ENCODE peak calls at places on chromosomes 3 and 15, in ten cellular contexts. W is transverse colon, N is stomach, F is A549, U is K562, J is ovary, G is esophagus muscularis mucosa, Z is sigmoid colon, P is upper lobe of left lung, L is GM12878. C is an unnamed sample.

GRCh38 chr15:98649621-98649995 is 1.3 kb downstream of the IGF1R start:
- DNase-seq in G (no peak), F (peak), U (no peak), L (no peak), Z (peak), N (peak), J (peak), P (peak), W (peak), C (no peak)

GRCh38 chr3:51709004-51709420 is 2.1 kb downstream of the GRM2 start:
- DNase-seq in N (no peak), F (no peak), G (no peak), P (peak), Z (no peak), L (no peak), W (peak), J (peak), U (no peak), C (peak)

GRCh38 chr3:47617061-47618010 is 38.7 kb upstream of the CSPG5 start:
- DNase-seq in P (no peak), L (no peak), U (no peak), N (no peak), G (no peak), W (no peak), Z (no peak), J (no peak), F (no peak), C (no peak)

GRCh38 chr3:64743166-64743565 is 55.4 kb upstream of the ADAMTS9 start:
- DNase-seq in P (no peak), G (no peak), Z (no peak), F (no peak), J (no peak), U (no peak), L (no peak), W (no peak), N (no peak), C (no peak)

GRCh38 chr3:142180761-142181362 is 31.5 kb upstream of the TFDP2 start:
- DNase-seq in W (peak), J (peak), N (peak), Z (no peak), F (peak), U (peak), P (no peak), G (no peak), L (no peak), C (no peak)

GRCh38 chr3:8345396-8345795 is 156.2 kb upstream of the LMCD1 start:
- DNase-seq in G (no peak), L (no peak), F (no peak), P (no peak), N (no peak), J (no peak), W (no peak), Z (no peak), U (no peak), C (no peak)

GRCh38 chr15:63889831-63890230 is 56.1 kb upstream of the HERC1 start:
- DNase-seq in L (no peak), N (no peak), W (no peak), F (no peak), U (no peak), J (no peak), Z (no peak), P (no peak), G (no peak), C (no peak)

GRCh38 chr15:23897091-23897490 is 210.0 kb upstream of the NDN start:
- DNase-seq in J (no peak), P (no peak), F (no peak), L (no peak), W (no peak), Z (no peak), U (no peak), N (no peak), G (peak), C (no peak)

GRCh38 chr15:58840048-58840447 is 68.9 kb downstream of the MINDY2 start:
- DNase-seq in N (no peak), W (no peak), G (no peak), J (no peak), L (no peak), U (no peak), Z (no peak), P (no peak), F (no peak), C (no peak)

GRCh38 chr3:44682182-44682896 is 30.1 kb upstream of the ZNF502 start:
- DNase-seq in W (no peak), F (no peak), P (no peak), Z (no peak), U (no peak), L (no peak), N (no peak), G (no peak), J (no peak), C (no peak)

GRCh38 chr15:71806452-71806931 is 3.9 kb upstream of the NR2E3 start:
- DNase-seq in P (no peak), J (no peak), W (no peak), G (no peak), F (no peak), U (no peak), L (no peak), N (no peak), Z (no peak), C (no peak)

GRCh38 chr3:78402720-78403119 is 1362.8 kb downstream of the ROBO2 start:
- DNase-seq in F (no peak), W (no peak), N (no peak), J (no peak), G (no peak), L (no peak), P (no peak), U (no peak), Z (no peak), C (no peak)

GRCh38 chr3:168081171-168081771 is 14.5 kb downstream of the GOLIM4 start:
- DNase-seq in G (no peak), P (no peak), U (no peak), Z (no peak), W (no peak), L (no peak), N (no peak), F (no peak), J (no peak), C (no peak)

GRCh38 chr3:31432897-31433678 is 99.6 kb upstream of the STT3B start:
- DNase-seq in U (no peak), L (no peak), N (no peak), Z (no peak), W (no peak), P (no peak), G (no peak), F (no peak), J (no peak), C (no peak)

GRCh38 chr3:111321786-111322185 is 220.2 kb upstream of the CD96 start:
- DNase-seq in P (no peak), N (no peak), J (no peak), F (no peak), Z (no peak), W (no peak), G (no peak), L (no peak), U (no peak), C (no peak)

GRCh38 chr3:9897408-9898372 is 5.0 kb upstream of the IL17RE start:
- DNase-seq in P (no peak), Z (no peak), G (no peak), W (peak), F (peak), J (no peak), U (peak), N (peak), L (peak), C (no peak)

GRCh38 chr15:49621327-49622210 is 721 bp downstream of the DTWD1 start:
- DNase-seq in U (peak), P (no peak), G (no peak), W (no peak), F (no peak), Z (no peak), N (no peak), L (no peak), J (no peak), C (no peak)

GRCh38 chr15:84868037-84868880 is 16.2 kb upstream of the SLC28A1 start:
- DNase-seq in L (no peak), Z (no peak), P (no peak), N (no peak), J (no peak), W (no peak), U (no peak), G (no peak), F (no peak), C (no peak)

GRCh38 chr3:126454026-126454425 is 21.7 kb downstream of the ZXDC start:
- DNase-seq in L (no peak), N (no peak), P (no peak), F (no peak), U (no peak), Z (no peak), G (no peak), W (no peak), J (no peak), C (no peak)

GRCh38 chr3:101998256-101998926 is 149.1 kb downstream of the NFKBIZ start:
- DNase-seq in P (no peak), U (no peak), G (no peak), N (no peak), J (no peak), F (no peak), Z (no peak), L (no peak), W (no peak), C (no peak)

GRCh38 chr15:67120839-67121540 is 55.6 kb downstream of the SMAD3 start:
- DNase-seq in F (peak), Z (peak), G (peak), N (peak), W (peak), L (peak), P (peak), J (peak), U (peak), C (peak)

GRCh38 chr3:46129588-46130272 is 78.4 kb downstream of the CCR1 start:
- DNase-seq in W (no peak), Z (no peak), L (no peak), J (no peak), U (no peak), G (no peak), P (no peak), F (no peak), N (no peak), C (no peak)

GRCh38 chr15:60480149-60480548 is 1.2 kb upstream of the ICE2 start:
- DNase-seq in W (no peak), F (no peak), L (peak), P (no peak), Z (no peak), U (no peak), J (no peak), N (no peak), G (no peak), C (no peak)

GRCh38 chr15:60477991-60478632 is 830 bp downstream of the ICE2 start:
- DNase-seq in Z (no peak), P (no peak), U (peak), F (no peak), G (no peak), L (peak), J (no peak), W (no peak), N (no peak), C (no peak)

GRCh38 chr15:60478633-60479360 is at the start of gene ICE2:
- DNase-seq in G (peak), W (peak), N (peak), L (peak), P (peak), J (peak), Z (peak), U (peak), F (peak), C (peak)

GRCh38 chr15:60479711-60480110 is 769 bp upstream of the ICE2 start:
- DNase-seq in J (no peak), L (peak), W (no peak), G (no peak), F (no peak), Z (no peak), U (peak), P (no peak), N (no peak), C (no peak)

GRCh38 chr15:60479361-60479684 is 381 bp upstream of the ICE2 start:
- DNase-seq in N (no peak), F (no peak), G (no peak), U (no peak), P (no peak), Z (no peak), W (no peak), J (no peak), L (no peak), C (no peak)
- TF ChIP-seq POLR2A in N (no peak), F (no peak), G (no peak), U (no peak), P (no peak), Z (no peak), W (no peak), J (no peak), L (no peak), C (no peak)

DNA sequence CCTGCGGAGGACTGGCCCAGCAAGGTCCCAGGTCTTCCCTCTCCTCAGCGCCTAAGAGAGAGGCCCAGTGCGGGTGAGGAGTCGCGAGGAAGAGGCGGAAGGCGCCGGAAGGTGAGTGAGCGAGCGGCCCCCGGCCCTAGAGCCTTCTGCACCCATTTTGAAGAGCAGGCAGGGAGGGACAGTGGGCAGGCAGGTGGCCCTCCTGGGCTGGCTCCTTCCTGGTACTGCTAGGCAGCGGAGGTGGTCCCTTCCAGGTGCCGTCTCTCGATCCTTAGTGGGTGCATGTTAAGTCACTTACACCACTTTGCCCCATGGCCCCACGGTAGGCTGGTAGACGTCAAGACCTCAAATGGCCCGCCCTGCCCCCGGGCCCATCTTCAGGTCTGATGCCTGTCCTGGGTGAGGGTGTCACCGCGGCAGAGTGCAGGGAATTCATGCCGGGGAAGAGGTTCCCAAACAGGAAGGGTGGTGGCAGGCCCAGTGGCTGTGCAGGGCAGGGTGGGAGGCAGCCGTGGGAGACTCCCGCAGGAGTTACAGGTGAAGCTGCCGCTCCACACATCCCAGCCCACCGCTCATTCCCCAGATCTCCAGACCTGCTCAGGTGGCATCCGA is 14.4 kb downstream of the PAK6 start:
- DNase-seq in J (no peak), P (no peak), F (no peak), N (no peak), G (no peak), L (no peak), U (no peak), W (no peak), Z (no peak), C (no peak)
- TF ChIP-seq EP300 in J (no peak), P (no peak), F (no peak), N (no peak), G (no peak), L (no peak), U (no peak), W (no peak), Z (no peak), C (no peak)

GRCh38 chr15:31448635-31448979 is 122.0 kb downstream of the KLF13 start:
- DNase-seq in W (no peak), U (peak), Z (no peak), G (no peak), L (no peak), N (no peak), P (no peak), F (no peak), J (peak), C (no peak)
- TF ChIP-seq POLR2A in W (no peak), U (no peak), Z (no peak), G (no peak), L (no peak), N (no peak), P (no peak), F (no peak), J (no peak), C (no peak)

GRCh38 chr15:56772868-56773639 is 39.7 kb upstream of the ZNF280D start:
- DNase-seq in J (no peak), F (no peak), W (no peak), Z (no peak), P (no peak), U (no peak), N (no peak), L (no peak), G (no peak), C (no peak)
- TF ChIP-seq EP300 in J (no peak), F (no peak), W (no peak), Z (no peak), P (no peak), U (no peak), N (no peak), L (no peak), G (no peak), C (no peak)

GRCh38 chr3:198076722-198077308 is 116.8 kb downstream of the LMLN start:
- DNase-seq in J (no peak), Z (no peak), F (no peak), W (no peak), U (no peak), N (no peak), P (no peak), L (no peak), G (no peak), C (no peak)
- TF ChIP-seq POLR2A in J (no peak), Z (no peak), F (no peak), W (no peak), U (no peak), N (no peak), P (no peak), L (no peak), G (no peak), C (no peak)

GRCh38 chr3:81406318-81406717 is 355.1 kb downstream of the GBE1 start:
- DNase-seq in G (no peak), L (no peak), P (no peak), W (no peak), U (no peak), Z (no peak), N (no peak), F (no peak), J (no peak), C (no peak)
- TF ChIP-seq EP300 in G (no peak), L (no peak), P (no peak), W (no peak), U (no peak), Z (no peak), N (no peak), F (no peak), J (no peak), C (no peak)

GRCh38 chr15:35546581-35547381 is 816 bp upstream of the DPH6 start:
- DNase-seq in P (no peak), Z (no peak), L (no peak), F (no peak), U (peak), W (no peak), J (peak), N (no peak), G (no peak), C (no peak)

GRCh38 chr15:35547775-35548364 is 1.9 kb upstream of the DPH6 start:
- DNase-seq in Z (no peak), L (no peak), U (peak), N (no peak), P (no peak), W (no peak), G (no peak), J (no peak), F (no peak), C (no peak)

GRCh38 chr15:35548435-35548834 is 2.5 kb upstream of the DPH6 start:
- DNase-seq in G (no peak), U (no peak), Z (no peak), W (no peak), J (no peak), N (no peak), P (no peak), L (no peak), F (no peak), C (no peak)

GRCh38 chr15:35545316-35545824 is 595 bp downstream of the DPH6 start:
- DNase-seq in N (peak), G (no peak), W (peak), Z (peak), P (no peak), U (peak), F (peak), L (peak), J (peak), C (peak)

GRCh38 chr15:35545825-35546580 is at the start of gene DPH6:
- DNase-seq in G (peak), P (peak), L (peak), N (peak), J (peak), U (peak), F (peak), Z (peak), W (peak), C (peak)
- TF ChIP-seq POLR2A in G (no peak), P (peak), L (peak), N (no peak), J (peak), U (peak), F (peak), Z (peak), W (peak), C (peak)

GRCh38 chr3:56547486-56547885 is 9.5 kb upstream of the CCDC66 start:
- DNase-seq in W (no peak), G (no peak), U (no peak), Z (no peak), F (no peak), P (no peak), L (no peak), J (no peak), N (no peak), C (no peak)
- TF ChIP-seq EP300 in W (no peak), G (no peak), U (no peak), Z (no peak), F (no peak), P (no peak), L (no peak), J (no peak), N (no peak), C (no peak)

GRCh38 chr15:52563499-52564060 is 5.2 kb downstream of the ARPP19 start:
- DNase-seq in Z (no peak), P (no peak), N (no peak), G (no peak), L (no peak), J (no peak), W (no peak), F (no peak), U (no peak), C (no peak)

GRCh38 chr15:52566889-52567288 is 1.9 kb downstream of the ARPP19 start:
- DNase-seq in F (no peak), Z (no peak), L (no peak), N (no peak), W (no peak), J (no peak), G (no peak), P (no peak), U (no peak), C (no peak)

GRCh38 chr15:52567886-52568568 is 803 bp downstream of the ARPP19 start:
- DNase-seq in P (no peak), N (peak), Z (no peak), F (peak), U (peak), G (no peak), L (no peak), J (peak), W (peak), C (no peak)

GRCh38 chr15:52569244-52569585 is 385 bp upstream of the ARPP19 start:
- DNase-seq in G (no peak), L (no peak), F (no peak), Z (no peak), N (no peak), U (no peak), W (no peak), J (no peak), P (no peak), C (no peak)

GRCh38 chr15:52568569-52569243 is at the start of gene ARPP19:
- DNase-seq in Z (peak), G (peak), N (peak), L (peak), W (peak), J (peak), U (peak), F (peak), P (peak), C (peak)
- TF ChIP-seq POLR2A in Z (peak), G (peak), N (no peak), L (peak), W (peak), J (peak), U (peak), F (peak), P (peak), C (no peak)

DNA sequence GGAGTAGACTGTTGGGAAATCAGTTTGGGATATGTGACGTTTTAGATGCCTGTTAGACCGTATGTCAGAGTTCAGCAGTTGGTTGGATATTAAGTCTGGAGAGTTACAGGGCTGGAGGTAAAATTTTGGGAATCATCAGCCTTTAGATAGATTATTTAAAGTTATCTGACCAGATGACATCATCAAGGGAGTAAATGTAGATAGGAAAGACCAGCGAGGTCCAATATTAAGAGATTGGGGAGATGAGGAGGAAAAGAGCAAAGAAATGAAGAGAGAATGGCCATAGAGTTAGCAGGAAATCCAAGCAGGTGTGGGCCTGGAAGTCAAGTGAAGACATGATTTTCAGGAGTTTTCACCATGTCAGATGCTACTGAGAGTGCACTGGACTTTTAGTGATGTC is 3.1 kb downstream of the NDUFB4 start:
- DNase-seq in U (no peak), F (no peak), G (no peak), L (no peak), J (no peak), Z (no peak), W (no peak), N (no peak), P (no peak), C (no peak)
- TF ChIP-seq EP300 in U (no peak), F (no peak), G (no peak), L (no peak), J (no peak), Z (no peak), W (no peak), N (no peak), P (no peak), C (no peak)